ENCODE peak calls at places on chromosomes 2 and 18, in seven cellular contexts. O is IMR-90, L is HFF-Myc, A is tibial artery, Q is body of pancreas, U is A549, V is AG10803. R is an unnamed sample.

GRCh38 chr2:96102596-96103387 is 13.6 kb downstream of the ADRA2B start:
- DNase-seq in U (no peak), A (peak; percentile 13), V (no peak), O (no peak), Q (no peak), L (no peak), R (no peak)

GRCh38 chr18:76445275-76445674 is 49.8 kb downstream of the ZNF516 start:
- DNase-seq in V (peak; percentile 88), U (peak; percentile 9), A (no peak), Q (no peak), O (peak; percentile 84), L (no peak), R (peak; percentile 74)

GRCh38 chr2:138223321-138223720 is 259.0 kb downstream of the HNMT start:
- DNase-seq in A (no peak), O (no peak), Q (no peak), L (no peak), V (no peak), U (no peak), R (no peak)

GRCh38 chr2:164784376-164784775 is 57.2 kb downstream of the COBLL1 start:
- DNase-seq in U (no peak), Q (no peak), A (no peak), V (peak; percentile 86), O (no peak), L (no peak), R (peak; percentile 74)

GRCh38 chr2:101860157-101860556 is 131.6 kb upstream of the IL1R2 start:
- DNase-seq in U (no peak), V (no peak), A (no peak), Q (no peak), L (no peak), O (no peak), R (no peak)

GRCh38 chr2:9737053-9737875 is 106.0 kb upstream of the TAF1B start:
- DNase-seq in L (no peak), O (peak; percentile 50), V (peak; percentile 21), A (no peak), U (peak; percentile 26), Q (no peak), R (no peak)

GRCh38 chr18:48973731-48974130 is 23.0 kb upstream of the SMAD7 start:
- DNase-seq in L (no peak), Q (no peak), V (no peak), O (peak; percentile 23), U (no peak), A (no peak), R (no peak)

GRCh38 chr2:19763731-19764130 is 138.1 kb downstream of the TTC32 start:
- DNase-seq in Q (no peak), O (no peak), U (no peak), L (no peak), V (no peak), A (no peak), R (no peak)

GRCh38 chr2:182182436-182182835 is 196.8 kb downstream of the PPP1R1C start:
- DNase-seq in O (no peak), L (no peak), V (no peak), A (no peak), Q (no peak), U (no peak), R (no peak)

GRCh38 chr2:206531996-206532543 is 88.7 kb downstream of the ADAM23 start:
- DNase-seq in O (peak; percentile 29), L (no peak), U (no peak), Q (no peak), V (peak; percentile 20), A (no peak), R (no peak)

GRCh38 chr2:135603543-135603942 is 72.3 kb downstream of the R3HDM1 start:
- DNase-seq in U (no peak), O (no peak), A (no peak), Q (no peak), V (no peak), L (no peak), R (no peak)

GRCh38 chr2:238811293-238811692 is 36.6 kb upstream of the TWIST2 start:
- DNase-seq in A (no peak), L (peak; percentile 85), O (peak; percentile 6), V (peak; percentile 88), Q (no peak), U (no peak), R (peak; percentile 58)

GRCh38 chr2:109318150-109318948 is 189.3 kb downstream of the SH3RF3 start:
- DNase-seq in L (peak; percentile 69), Q (peak; percentile 60), O (peak; percentile 98), A (peak; percentile 89), V (peak; percentile 95), U (no peak), R (peak; percentile 79)

GRCh38 chr2:202002381-202002780 is 31.3 kb upstream of the FZD7 start:
- DNase-seq in O (no peak), V (no peak), L (no peak), Q (no peak), U (no peak), A (no peak), R (no peak)

GRCh38 chr2:203559640-203560039 is 24.5 kb upstream of the RAPH1 start:
- DNase-seq in V (no peak), L (no peak), A (no peak), Q (no peak), U (no peak), O (peak; percentile 40), R (no peak)

GRCh38 chr2:469521-469920 is 181.6 kb upstream of the ALKAL2 start:
- DNase-seq in L (no peak), Q (no peak), A (no peak), O (no peak), V (no peak), U (no peak), R (no peak)

GRCh38 chr2:229489016-229489415 is 217.9 kb upstream of the PID1 start:
- DNase-seq in V (peak; percentile 16), Q (no peak), O (peak; percentile 13), L (no peak), U (no peak), A (no peak), R (peak; percentile 31)

GRCh38 chr2:111200333-111200879 is 79.7 kb downstream of the BCL2L11 start:
- DNase-seq in A (no peak), V (no peak), L (no peak), U (no peak), O (no peak), Q (no peak), R (no peak)

GRCh38 chr2:111202266-111203040 is 81.7 kb downstream of the BCL2L11 start:
- DNase-seq in O (peak; percentile 89), Q (no peak), U (no peak), V (peak; percentile 25), L (peak; percentile 5), A (no peak), R (no peak)

GRCh38 chr2:111201214-111201613 is 80.5 kb downstream of the BCL2L11 start:
- DNase-seq in O (no peak), Q (no peak), U (no peak), V (no peak), L (no peak), A (no peak), R (no peak)

GRCh38 chr2:111198701-111199100 is 78.0 kb downstream of the BCL2L11 start:
- DNase-seq in V (no peak), Q (no peak), U (no peak), L (no peak), A (no peak), O (no peak), R (no peak)

DNA sequence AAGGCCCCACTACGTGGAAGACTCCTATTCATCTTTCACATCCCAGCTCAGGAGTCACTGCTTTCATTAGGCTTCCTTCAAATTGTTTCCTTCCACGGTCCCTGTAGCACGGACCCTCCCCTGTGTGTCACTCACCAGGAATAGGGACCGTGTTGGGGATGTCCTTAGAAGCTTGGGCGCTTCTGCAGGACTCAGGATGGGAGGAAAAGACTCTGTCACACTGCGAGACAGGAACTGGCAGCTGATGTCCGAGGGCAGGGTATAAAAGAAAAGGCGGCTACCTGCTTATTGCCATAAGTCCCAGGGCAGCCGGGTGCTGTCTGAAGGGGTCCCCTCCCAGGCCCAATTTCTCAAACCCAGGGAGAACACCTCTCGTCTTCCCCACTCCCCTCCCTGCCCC is 79.1 kb downstream of the BCL2L11 start:
- DNase-seq in A (no peak), U (no peak), L (no peak), O (no peak), V (no peak), Q (no peak), R (no peak)
- TF ChIP-seq CTCF in A (no peak), U (no peak), L (no peak), O (no peak), V (no peak), Q (no peak), R (no peak)

DNA sequence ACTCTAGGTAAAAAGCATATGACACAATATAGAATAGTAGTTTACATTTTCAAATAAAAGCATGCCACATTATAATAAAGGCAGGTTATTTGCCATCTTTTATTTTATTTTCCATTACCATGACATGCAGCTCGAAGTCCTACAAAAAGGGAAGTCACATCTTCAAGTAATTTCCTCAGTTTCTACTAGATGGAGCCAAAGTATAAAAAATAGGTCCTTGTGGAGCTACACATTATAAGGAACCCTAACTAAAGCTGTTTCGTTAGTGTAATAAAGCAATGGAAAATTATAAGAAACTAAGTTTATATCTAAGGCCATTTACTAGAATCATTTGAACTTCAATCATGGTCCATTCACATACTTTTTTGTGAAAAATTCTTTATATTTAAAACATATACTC is 674.5 kb downstream of the KCNJ3 start:
- DNase-seq in L (no peak), A (no peak), U (no peak), V (peak; percentile 1), O (no peak), Q (no peak), R (no peak)
- TF ChIP-seq CTCF in L (no peak), A (no peak), U (peak; percentile 47), V (peak; percentile 30), O (no peak), Q (no peak), R (no peak)

GRCh38 chr18:11994346-11994707 is 13.0 kb downstream of the IMPA2 start:
- DNase-seq in A (no peak), O (peak; percentile 68), Q (peak; percentile 70), U (peak; percentile 23), V (peak; percentile 82), L (no peak), R (peak; percentile 46)

GRCh38 chr18:11994708-11995444 is 13.6 kb downstream of the IMPA2 start:
- DNase-seq in L (no peak), Q (no peak), A (no peak), O (peak; percentile 27), U (peak; percentile 68), V (peak; percentile 36), R (no peak)

GRCh38 chr18:11996190-11996754 is 15.0 kb downstream of the IMPA2 start:
- DNase-seq in A (no peak), O (no peak), U (no peak), Q (no peak), L (no peak), V (no peak), R (no peak)

GRCh38 chr18:11996907-11997306 is 15.6 kb downstream of the IMPA2 start:
- DNase-seq in V (no peak), O (no peak), L (no peak), U (no peak), Q (no peak), A (no peak), R (no peak)

GRCh38 chr18:11995445-11996189 is 14.3 kb downstream of the IMPA2 start:
- DNase-seq in U (peak; percentile 63), A (peak; percentile 81), Q (peak; percentile 88), V (peak; percentile 73), O (peak; percentile 77), L (peak; percentile 65), R (peak; percentile 37)
- TF ChIP-seq CTCF in U (peak; percentile 77), A (peak; percentile 72), Q (peak; percentile 83), V (peak; percentile 91), O (peak; percentile 90), L (peak; percentile 84), R (peak; percentile 87)

DNA sequence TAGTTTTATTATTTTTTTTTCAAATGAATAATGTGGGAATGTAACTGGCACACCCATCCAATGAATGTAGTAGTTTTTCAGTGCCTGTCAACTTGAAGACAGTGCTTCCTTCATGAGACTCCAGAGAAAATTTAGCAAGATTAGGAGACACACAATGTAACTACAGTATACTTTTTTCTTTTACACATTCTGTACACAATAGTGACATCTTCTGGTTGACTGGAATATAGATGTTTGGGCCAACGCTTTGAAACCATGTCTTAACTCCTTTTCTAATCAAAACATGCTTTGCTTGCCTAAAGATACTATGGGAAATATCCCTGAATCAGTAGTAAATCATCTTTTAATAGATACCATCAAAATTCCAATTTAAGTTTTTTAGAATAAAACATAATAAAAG is 229.5 kb upstream of the ZC3H15 start:
- DNase-seq in V (peak; percentile 36), O (peak; percentile 44), Q (no peak), L (peak; percentile 25), A (no peak), U (peak; percentile 10), R (peak; percentile 8)
- TF ChIP-seq CTCF in V (peak; percentile 64), O (peak; percentile 61), Q (peak; percentile 52), L (peak; percentile 31), A (peak; percentile 22), U (peak; percentile 70), R (peak; percentile 47)

R was measured in AG09309.